ENCODE peak calls at places on chromosome 7, in eight cellular contexts. H is Peyer's patch; U is AG09309; T is fibroblast of pulmonary artery; P is IMR-90; R is heart right ventricle; Y is CD8-positive, alpha-beta T cell; G is bronchial epithelial cell. X is an unnamed sample.

GRCh38 chr7:108442039-108442568 is 14.1 kb downstream of the NRCAM start:
- DNase-seq in H (no peak), U (no peak), T (no peak), P (no peak), R (no peak), Y (no peak), G (peak), X (no peak)

GRCh38 chr7:81684513-81685262 is 85.2 kb downstream of the HGF start:
- DNase-seq in H (peak), U (peak), T (peak), P (peak), R (peak), Y (no peak), G (peak), X (peak)

GRCh38 chr7:4931932-4932331 is 27.1 kb downstream of the MMD2 start:
- DNase-seq in H (no peak), U (no peak), T (no peak), P (no peak), R (no peak), Y (no peak), G (no peak), X (no peak)

GRCh38 chr7:158584392-158584791 is 3.2 kb downstream of the PTPRN2 start:
- DNase-seq in H (no peak), U (no peak), T (no peak), P (no peak), R (no peak), Y (no peak), G (no peak), X (no peak)

GRCh38 chr7:33757050-33757449 is 148.3 kb upstream of the BMPER start:
- DNase-seq in H (no peak), U (no peak), T (peak), P (peak), R (no peak), Y (no peak), G (no peak), X (peak)

GRCh38 chr7:115559877-115560276 is 470.7 kb downstream of the TFEC start:
- DNase-seq in H (no peak), U (no peak), T (no peak), P (no peak), R (no peak), Y (no peak), G (no peak), X (no peak)

GRCh38 chr7:94577357-94577756 is 67.7 kb downstream of the CASD1 start:
- DNase-seq in H (no peak), U (no peak), T (no peak), P (no peak), R (no peak), Y (no peak), G (no peak), X (no peak)

GRCh38 chr7:55787796-55788195 is 74.8 kb downstream of the SEPTIN14 start:
- DNase-seq in H (no peak), U (no peak), T (no peak), P (no peak), R (no peak), Y (no peak), G (no peak), X (no peak)

GRCh38 chr7:24457215-24457549 is 116.1 kb upstream of the PALS2 start:
- DNase-seq in H (no peak), U (no peak), T (no peak), P (no peak), R (no peak), Y (no peak), G (no peak), X (peak)

GRCh38 chr7:1520574-1521234 is 9.8 kb upstream of the MAFK start:
- DNase-seq in H (no peak), U (no peak), T (peak), P (peak), R (no peak), Y (no peak), G (peak), X (peak)

GRCh38 chr7:14125998-14126397 is 136.5 kb upstream of the ETV1 start:
- DNase-seq in H (no peak), U (no peak), T (peak), P (peak), R (no peak), Y (no peak), G (no peak), X (no peak)

GRCh38 chr7:101858437-101859385 is 41.3 kb downstream of the CUX1 start:
- DNase-seq in H (no peak), U (no peak), T (no peak), P (no peak), R (no peak), Y (no peak), G (no peak), X (no peak)

GRCh38 chr7:127948312-127948711 is 82.9 kb downstream of the LRRC4 start:
- DNase-seq in H (no peak), U (no peak), T (no peak), P (no peak), R (no peak), Y (no peak), G (no peak), X (no peak)

GRCh38 chr7:157271991-157272324 is 64.8 kb upstream of the DNAJB6 start:
- DNase-seq in H (peak), U (peak), T (peak), P (peak), R (no peak), Y (no peak), G (peak), X (peak)

GRCh38 chr7:75815381-75816046 is 1.9 kb upstream of the CCL24 start:
- DNase-seq in H (no peak), U (no peak), T (no peak), P (no peak), R (no peak), Y (no peak), G (no peak), X (no peak)

GRCh38 chr7:83468251-83468739 is 180.6 kb downstream of the SEMA3E start:
- DNase-seq in H (no peak), U (peak), T (peak), P (peak), R (peak), Y (no peak), G (peak), X (peak)

GRCh38 chr7:138608292-138608691 is 92.9 kb downstream of the SVOPL start:
- DNase-seq in H (no peak), U (no peak), T (peak), P (peak), R (no peak), Y (no peak), G (no peak), X (peak)

GRCh38 chr7:148738737-148739535 is 40.2 kb downstream of the CUL1 start:
- DNase-seq in H (no peak), U (no peak), T (no peak), P (peak), R (no peak), Y (no peak), G (no peak), X (peak)

GRCh38 chr7:284762-285722 is 4.9 kb upstream of the FOXL3 start:
- DNase-seq in H (peak), U (no peak), T (no peak), P (no peak), R (no peak), Y (no peak), G (no peak), X (no peak)

GRCh38 chr7:107453388-107453787 is 16.5 kb upstream of the GPR22 start:
- DNase-seq in H (no peak), U (no peak), T (no peak), P (no peak), R (no peak), Y (no peak), G (no peak), X (no peak)

GRCh38 chr7:2141656-2142055 is 91.1 kb downstream of the MAD1L1 start:
- DNase-seq in H (no peak), U (no peak), T (no peak), P (no peak), R (peak), Y (no peak), G (no peak), X (no peak)

GRCh38 chr7:9488555-9488954 is 1055.1 kb downstream of the NXPH1 start:
- DNase-seq in H (no peak), U (no peak), T (peak), P (peak), R (no peak), Y (no peak), G (peak), X (peak)

GRCh38 chr7:20745716-20746115 is 41.0 kb downstream of the SP8 start:
- DNase-seq in H (no peak), U (no peak), T (no peak), P (no peak), R (no peak), Y (no peak), G (no peak), X (no peak)

GRCh38 chr7:3965794-3966395 is 664.8 kb downstream of the SDK1 start:
- DNase-seq in H (no peak), U (no peak), T (no peak), P (no peak), R (no peak), Y (no peak), G (no peak), X (no peak)

GRCh38 chr7:111018960-111019835 is 71.7 kb upstream of the LRRN3 start:
- DNase-seq in H (no peak), U (no peak), T (no peak), P (no peak), R (no peak), Y (no peak), G (no peak), X (no peak)

DNA sequence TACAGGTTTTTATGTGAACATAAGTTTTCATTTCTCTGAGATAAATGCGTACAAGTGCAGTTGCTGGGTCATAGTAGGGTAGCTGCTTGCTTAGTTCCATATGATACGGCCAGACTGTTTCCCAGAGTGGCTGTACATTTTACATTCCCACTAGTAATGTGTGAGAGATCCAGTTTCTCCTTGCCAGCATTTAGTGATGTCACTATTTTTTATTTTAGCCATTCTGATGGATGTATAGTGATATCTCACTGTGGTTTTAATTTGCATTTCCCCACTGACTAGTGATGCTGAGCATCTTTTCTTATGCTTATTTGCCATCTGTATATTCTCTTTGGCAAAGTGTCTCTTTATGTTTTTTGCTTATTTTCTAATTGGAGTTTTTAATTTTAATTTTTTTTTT is 4.2 kb downstream of the ZMIZ2 start:
- DNase-seq in H (no peak), U (no peak), T (no peak), P (no peak), R (no peak), Y (no peak), G (no peak), X (no peak)
- H3K4me3 ChIP-seq in H (no peak), U (no peak), T (no peak), P (no peak), R (no peak), Y (no peak), G (no peak), X (no peak)

DNA sequence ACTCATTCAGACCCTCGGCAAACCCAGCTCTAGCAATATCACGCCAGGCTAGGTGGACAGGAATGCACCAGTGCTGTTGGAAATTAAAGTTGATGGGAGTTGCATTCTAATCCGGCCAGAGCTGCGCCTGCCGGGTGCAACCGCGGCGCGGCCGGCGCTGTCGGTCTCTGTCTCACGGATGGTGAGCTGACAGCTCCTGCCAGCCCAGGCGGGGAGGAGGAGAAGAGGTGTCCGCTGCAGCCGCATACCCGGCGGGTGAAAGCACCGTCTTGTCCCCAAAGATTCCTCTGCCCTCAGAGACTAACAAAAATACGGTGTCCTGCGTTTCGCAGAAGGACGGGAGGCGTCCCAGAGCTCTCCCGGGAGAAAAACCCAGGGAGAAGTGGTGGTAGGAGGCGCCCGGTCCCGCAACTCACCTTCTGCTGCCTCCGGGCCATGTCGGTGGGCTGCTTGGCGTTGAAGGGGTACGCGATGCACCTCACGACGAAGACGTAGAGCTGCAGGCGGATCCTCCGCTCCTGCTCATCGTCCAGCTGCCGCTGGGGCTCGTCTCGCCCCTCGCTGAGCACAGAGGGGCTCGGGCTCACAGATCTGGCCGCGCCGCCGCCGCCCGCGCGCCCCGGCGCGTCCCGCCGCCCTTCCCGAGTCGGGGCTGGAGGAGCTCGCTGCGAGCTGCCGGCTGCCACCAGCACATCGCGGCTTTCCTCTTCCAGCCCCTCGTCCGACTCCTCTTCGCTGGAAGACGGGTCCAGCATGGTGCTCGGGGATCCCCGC is 490 bp downstream of the CADPS2 start:
- DNase-seq in H (peak), U (no peak), T (peak), P (no peak), R (peak), Y (no peak), G (peak), X (peak)
- TF ChIP-seq CTCF in H (peak), U (no peak), T (peak), P (no peak), R (no peak), Y (no peak), G (peak), X (peak)

GRCh38 chr7:39952791-39953190 is 2.7 kb downstream of the CDK13 start:
- DNase-seq in H (no peak), U (no peak), T (peak), P (peak), R (no peak), Y (no peak), G (peak), X (peak)
- H3K4me3 ChIP-seq in H (peak), U (peak), T (peak), P (peak), R (peak), Y (peak), G (peak), X (peak)

DNA sequence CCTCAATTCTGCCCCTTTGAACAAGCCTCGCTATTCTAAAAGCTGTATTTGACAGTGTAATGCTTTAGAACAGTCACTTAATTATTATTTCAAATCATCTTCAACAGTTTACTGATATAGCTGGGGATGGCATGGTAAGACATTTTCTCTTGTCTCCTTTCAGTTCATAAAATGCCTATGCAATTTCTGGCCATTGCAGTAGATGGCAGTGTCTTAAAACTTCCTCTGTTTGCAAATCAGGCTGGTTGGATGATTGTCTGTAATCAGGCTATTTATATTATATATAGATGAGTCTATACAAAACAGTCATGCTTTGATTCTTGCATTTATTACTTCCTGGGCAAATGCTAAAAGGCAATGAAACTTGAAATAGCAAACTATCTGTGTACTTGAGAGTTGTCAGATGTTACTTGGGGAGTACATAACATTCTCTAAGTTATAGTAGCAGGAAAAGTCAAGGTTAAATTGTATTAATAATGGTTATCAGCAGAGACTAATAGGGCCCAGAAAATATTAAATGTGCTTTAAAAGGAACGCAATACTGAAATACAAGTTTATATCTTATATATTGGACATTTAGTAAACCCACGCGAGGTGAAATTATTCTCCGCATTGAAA is 55.5 kb upstream of the LHFPL3 start:
- DNase-seq in H (no peak), U (peak), T (peak), P (peak), R (no peak), Y (no peak), G (peak), X (peak)
- TF ChIP-seq CTCF in H (peak), U (peak), T (peak), P (peak), R (peak), Y (no peak), G (peak), X (peak)

GRCh38 chr7:8356071-8356470 is 77.3 kb upstream of the NXPH1 start:
- DNase-seq in H (no peak), U (no peak), T (no peak), P (no peak), R (no peak), Y (no peak), G (no peak), X (no peak)

GRCh38 chr7:8362723-8363369 is 70.6 kb upstream of the NXPH1 start:
- DNase-seq in H (no peak), U (no peak), T (no peak), P (no peak), R (no peak), Y (no peak), G (no peak), X (no peak)

GRCh38 chr7:8357536-8357935 is 75.9 kb upstream of the NXPH1 start:
- DNase-seq in H (no peak), U (no peak), T (no peak), P (no peak), R (no peak), Y (no peak), G (no peak), X (no peak)

GRCh38 chr7:8363407-8364015 is 69.9 kb upstream of the NXPH1 start:
- DNase-seq in H (no peak), U (no peak), T (no peak), P (no peak), R (no peak), Y (no peak), G (peak), X (no peak)

DNA sequence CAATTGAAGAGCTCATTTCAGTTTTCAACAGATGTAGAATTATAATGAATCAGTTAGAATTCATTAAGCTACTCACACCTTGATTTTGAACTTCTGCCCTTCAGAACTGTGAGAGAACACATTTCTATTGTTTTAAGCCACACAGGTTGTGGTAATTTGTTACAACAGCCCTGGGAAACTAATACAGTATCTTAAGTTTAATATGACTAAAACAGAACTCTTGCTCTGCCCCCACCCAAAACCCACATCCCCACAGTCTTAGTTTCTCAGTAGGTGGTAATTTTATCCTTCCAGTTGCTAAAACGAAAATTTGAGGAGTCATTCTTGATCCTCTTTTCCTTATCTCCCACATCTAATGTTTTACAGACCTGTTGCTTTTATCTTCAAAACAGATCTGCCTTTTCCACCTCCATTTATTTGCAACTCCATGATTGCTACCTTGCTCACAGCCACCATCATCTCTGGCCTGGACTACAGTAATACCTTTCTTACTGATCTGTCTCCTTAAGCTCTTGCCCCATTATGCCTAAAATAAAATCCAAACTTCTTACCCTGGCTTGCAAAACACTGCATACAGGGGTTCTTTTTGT is 72.8 kb upstream of the NXPH1 start:
- DNase-seq in H (no peak), U (no peak), T (no peak), P (no peak), R (no peak), Y (no peak), G (no peak), X (no peak)
- H3K4me3 ChIP-seq in H (no peak), U (no peak), T (no peak), P (no peak), R (no peak), Y (no peak), G (no peak), X (no peak)

X was measured in fibroblast of villous mesenchyme.